ENCODE peak calls at places on chromosomes 4 and X, in nine cellular contexts. G, A, K, V, C, R, Y, Z and P are unnamed samples.

GRCh38 chrX:71867680-71868079 is 43.0 kb upstream of the NHSL2 start:
- DNase-seq in K (no peak), Z (no peak), V (no peak), R (no peak), A (no peak), G (no peak), C (no peak), Y (no peak), P (no peak)

GRCh38 chr4:89204624-89205023 is 93.3 kb downstream of the TIGD2 start:
- DNase-seq in Z (no peak), R (no peak), V (no peak), A (no peak), Y (no peak), K (peak; percentile 36), C (no peak), G (no peak), P (no peak)

GRCh38 chrX:132093239-132093860 is 34.5 kb downstream of the FRMD7 start:
- DNase-seq in K (no peak), R (no peak), Y (no peak), G (no peak), C (no peak), Z (no peak), A (no peak), V (no peak), P (no peak)

GRCh38 chr4:30718021-30718888 is 1.9 kb upstream of the PCDH7 start:
- DNase-seq in Z (no peak), Y (peak; percentile 76), V (peak; percentile 92), K (peak; percentile 25), A (no peak), G (peak; percentile 67), C (no peak), R (peak; percentile 75), P (peak; percentile 43)

GRCh38 chrX:15242899-15243555 is 26.9 kb downstream of the ASB9 start:
- DNase-seq in C (peak; percentile 20), Y (peak; percentile 55), G (peak; percentile 5), R (no peak), V (no peak), Z (no peak), K (peak; percentile 76), A (peak; percentile 3), P (peak; percentile 2)

GRCh38 chr4:25970691-25971427 is 56.8 kb downstream of the SMIM20 start:
- DNase-seq in C (no peak), R (no peak), A (no peak), Z (no peak), Y (no peak), K (peak; percentile 46), V (no peak), G (no peak), P (no peak)

GRCh38 chrX:9117851-9118250 is 83.9 kb upstream of the FAM9B start:
- DNase-seq in Y (no peak), Z (no peak), A (no peak), V (no peak), C (no peak), G (no peak), R (no peak), K (no peak), P (no peak)

GRCh38 chr4:100190643-100191600 is 654 bp upstream of the DDIT4L start:
- DNase-seq in G (peak; percentile 36), Z (no peak), A (no peak), R (no peak), C (no peak), K (no peak), Y (peak; percentile 39), V (no peak), P (peak; percentile 17)

GRCh38 chr4:180330521-180330920 is 1912.7 kb upstream of the TENM3 start:
- DNase-seq in Z (no peak), R (no peak), V (no peak), C (no peak), K (peak; percentile 53), Y (no peak), A (no peak), G (no peak), P (no peak)

GRCh38 chrX:68416592-68416991 is 16.7 kb downstream of the OPHN1 start:
- DNase-seq in A (no peak), K (peak; percentile 88), C (no peak), Y (peak; percentile 11), V (no peak), G (no peak), Z (no peak), R (no peak), P (no peak)

GRCh38 chr4:140237616-140238352 is 83.8 kb upstream of the MAML3 start:
- DNase-seq in V (peak; percentile 85), K (no peak), G (peak; percentile 84), A (no peak), C (peak; percentile 20), Z (peak; percentile 88), Y (peak; percentile 89), R (peak; percentile 91), P (peak; percentile 84)

GRCh38 chr4:126564283-126564854 is 1068.4 kb upstream of the INTU start:
- DNase-seq in K (peak; percentile 39), V (no peak), A (no peak), G (no peak), Z (no peak), Y (no peak), R (no peak), C (no peak), P (no peak)

GRCh38 chr4:85125688-85126087 is 159.2 kb upstream of the WDFY3 start:
- DNase-seq in C (no peak), G (no peak), R (no peak), Y (no peak), A (no peak), K (no peak), V (no peak), Z (no peak), P (no peak)

GRCh38 chr4:110778526-110778925 is 155.6 kb upstream of the PITX2 start:
- DNase-seq in G (no peak), A (no peak), C (no peak), Z (no peak), Y (no peak), R (no peak), V (no peak), K (no peak), P (no peak)

GRCh38 chr4:102623622-102624021 is 122.5 kb downstream of the NFKB1 start:
- DNase-seq in V (no peak), Z (peak; percentile 54), A (no peak), C (peak; percentile 13), G (no peak), R (no peak), K (peak; percentile 40), Y (peak; percentile 30), P (peak; percentile 30)

GRCh38 chr4:110154586-110154985 is 43.8 kb downstream of the ELOVL6 start:
- DNase-seq in V (no peak), Y (no peak), K (no peak), C (no peak), R (no peak), G (no peak), A (no peak), Z (no peak), P (no peak)

GRCh38 chrX:79094075-79094832 is 50.2 kb upstream of the GPR174 start:
- DNase-seq in R (no peak), A (no peak), Z (no peak), K (no peak), G (no peak), Y (no peak), V (no peak), C (no peak), P (no peak)

GRCh38 chrX:82070948-82071347 is 869.0 kb downstream of the SH3BGRL start:
- DNase-seq in V (no peak), R (no peak), Y (no peak), K (no peak), Z (no peak), G (no peak), C (no peak), A (no peak), P (no peak)

GRCh38 chrX:68989865-68990606 is 161.2 kb downstream of the EFNB1 start:
- DNase-seq in C (no peak), R (peak; percentile 76), G (peak; percentile 12), A (no peak), V (peak; percentile 82), K (no peak), Y (peak; percentile 44), Z (peak; percentile 47), P (peak; percentile 45)

GRCh38 chr4:16550488-16550980 is 324.3 kb upstream of the TAPT1 start:
- DNase-seq in R (no peak), K (no peak), V (no peak), Z (no peak), Y (no peak), G (no peak), C (no peak), A (no peak), P (no peak)

GRCh38 chr4:116070283-116070682 is 956.9 kb upstream of the NDST4 start:
- DNase-seq in R (no peak), C (no peak), V (no peak), G (no peak), A (no peak), K (peak; percentile 63), Z (no peak), Y (no peak), P (no peak)
- H3K36me3 ChIP-seq in R (no peaks in the 10 kb centered on the region), C (no peaks in the 10 kb centered on the region), V (no peaks in the 10 kb centered on the region), G (no peaks in the 10 kb centered on the region), A (no peaks in the 10 kb centered on the region), K (no peaks in the 10 kb centered on the region), Z (no peaks in the 10 kb centered on the region), Y (no peaks in the 10 kb centered on the region), P (no peaks in the 10 kb centered on the region)

GRCh38 chr4:165474784-165475705 is 96.2 kb downstream of the CPE start:
- DNase-seq in V (no peak), Y (no peak), A (no peak), Z (no peak), G (no peak), R (no peak), C (no peak), K (no peak), P (no peak)
- H3K9me3 ChIP-seq in V (no peaks in the 10 kb centered on the region), Y (no peaks in the 10 kb centered on the region), A (no peaks in the 10 kb centered on the region), Z (peaks cover 6% of the 10 kb centered on the region), G (peaks cover 23% of the 10 kb centered on the region), R (no peaks in the 10 kb centered on the region), C (peaks cover 23% of the 10 kb centered on the region), K (peaks cover 22% of the 10 kb centered on the region), P (peaks cover 27% of the 10 kb centered on the region)

DNA sequence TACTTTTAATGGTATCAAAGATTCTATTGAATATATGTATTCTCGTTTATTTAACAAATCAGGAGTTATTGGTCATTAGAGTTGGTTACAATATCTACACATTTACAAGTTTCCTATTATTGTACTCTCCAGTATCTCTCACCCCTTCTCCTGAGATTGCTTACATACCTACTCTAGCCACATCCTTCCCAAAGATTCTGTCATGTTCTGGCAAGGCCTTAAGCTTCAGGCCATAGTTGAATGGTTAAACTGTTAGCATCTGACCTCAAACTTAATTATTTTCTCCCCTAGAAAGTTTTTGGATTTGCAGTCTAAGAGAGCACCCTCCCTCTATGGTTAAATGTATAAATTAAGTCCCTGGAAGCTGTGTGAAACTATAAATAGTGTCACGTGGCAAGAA is 784.2 kb downstream of the GLUD2 start:
- DNase-seq in V (no peak), K (no peak), G (no peak), A (no peak), Y (no peak), R (no peak), C (no peak), Z (no peak), P (no peak)
- H3K4me3 ChIP-seq in V (no peak overlapping the region), K (no peak overlapping the region), G (no peak overlapping the region), A (no peak overlapping the region), Y (no peak overlapping the region), R (no peak overlapping the region), C (no peak overlapping the region), Z (no peak overlapping the region), P (no peak overlapping the region)

DNA sequence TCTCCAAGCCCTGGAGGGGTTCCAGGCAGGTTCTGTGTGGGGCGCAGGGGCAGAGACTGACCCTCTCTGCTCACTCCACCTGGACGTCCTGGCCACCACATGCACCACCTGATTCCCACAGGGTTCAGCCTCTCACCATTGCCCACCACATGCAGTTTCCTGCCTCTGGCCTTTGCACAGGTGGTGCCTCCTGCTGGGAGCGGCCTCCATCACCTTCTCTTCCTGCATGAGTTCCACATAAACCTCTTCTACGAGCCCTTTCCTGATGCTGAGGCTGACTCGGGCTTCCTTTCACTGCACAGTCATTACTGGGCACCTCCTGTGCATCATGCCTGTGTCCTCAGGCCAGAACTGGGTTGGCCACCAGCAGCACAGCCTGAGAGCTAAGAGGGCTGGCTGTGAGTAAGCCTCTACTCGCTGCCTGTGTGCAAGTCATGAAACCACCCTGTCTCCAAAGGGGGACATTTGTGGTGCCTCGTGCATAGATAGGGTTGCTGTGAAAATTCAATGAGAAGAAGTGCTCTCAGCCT is 19.9 kb downstream of the MAN2B2 start:
- DNase-seq in Z (no peak), V (no peak), A (no peak), G (no peak), Y (no peak), R (no peak), K (peak; percentile 25), C (no peak), P (peak; percentile 9)
- H3K36me3 ChIP-seq in Z (no peaks in the 10 kb centered on the region), V (peaks cover 10% of the 10 kb centered on the region), A (peaks cover 16% of the 10 kb centered on the region), G (no peaks in the 10 kb centered on the region), Y (no peaks in the 10 kb centered on the region), R (peaks cover 4% of the 10 kb centered on the region), K (no peaks in the 10 kb centered on the region), C (no peaks in the 10 kb centered on the region), P (no peaks in the 10 kb centered on the region)